ENCODE peak calls at places on chromosome 4, in seven cellular contexts. W, E, B, U, P, S and K are unnamed samples.

GRCh38 chr4:12635629-12636028 is 848.5 kb downstream of the RAB28 start:
- DNase-seq in P (no peak), B (no peak), S (no peak), W (no peak), U (no peak), E (no peak), K (no peak)

GRCh38 chr4:111959202-111959601 is 186.1 kb upstream of the FAM241A start:
- DNase-seq in E (no peak), S (no peak), W (peak; percentile 25), P (no peak), B (no peak), U (peak; percentile 9), K (no peak)

GRCh38 chr4:111717916-111718315 is 427.3 kb upstream of the FAM241A start:
- DNase-seq in U (no peak), P (peak; percentile 7), S (no peak), B (peak; percentile 55), E (no peak), W (no peak), K (no peak)

GRCh38 chr4:87543835-87544461 is 14.8 kb upstream of the SPARCL1 start:
- DNase-seq in P (no peak), W (peak; percentile 78), S (no peak), B (peak; percentile 75), U (peak; percentile 11), E (no peak), K (peak; percentile 49)

GRCh38 chr4:95106408-95106928 is 348.7 kb downstream of the BMPR1B start:
- DNase-seq in E (no peak), U (no peak), W (no peak), P (no peak), B (no peak), S (no peak), K (no peak)

GRCh38 chr4:82746705-82747567 is 51.7 kb downstream of the SCD5 start:
- DNase-seq in B (no peak), S (no peak), E (no peak), U (no peak), W (no peak), P (no peak), K (no peak)

GRCh38 chr4:173119818-173120217 is 48.8 kb upstream of the GALNT7 start:
- DNase-seq in U (no peak), B (peak; percentile 5), P (no peak), E (no peak), W (no peak), S (no peak), K (no peak)

GRCh38 chr4:101584306-101584705 is 206.2 kb upstream of the BANK1 start:
- DNase-seq in E (no peak), P (no peak), S (no peak), B (no peak), W (no peak), U (no peak), K (no peak)

GRCh38 chr4:575281-576141 is 584 bp downstream of the TMEM271 start:
- DNase-seq in P (no peak), U (no peak), B (peak; percentile 89), S (no peak), W (no peak), E (peak; percentile 79), K (no peak)

GRCh38 chr4:3479358-3480101 is 16.4 kb downstream of the DOK7 start:
- DNase-seq in U (no peak), E (no peak), W (no peak), P (no peak), B (no peak), S (no peak), K (no peak)

GRCh38 chr4:169068423-169068822 is 58.4 kb upstream of the CBR4 start:
- DNase-seq in P (no peak), E (peak; percentile 19), S (no peak), W (no peak), B (no peak), U (no peak), K (no peak)

GRCh38 chr4:30454504-30454903 is 265.7 kb upstream of the PCDH7 start:
- DNase-seq in W (no peak), E (no peak), S (no peak), P (no peak), U (no peak), B (no peak), K (no peak)

GRCh38 chr4:153453455-153453854 is 12.7 kb upstream of the TMEM131L start:
- DNase-seq in S (no peak), P (no peak), U (no peak), E (no peak), B (no peak), W (no peak), K (no peak)

GRCh38 chr4:6032249-6033244 is 14.3 kb upstream of the C4orf50 start:
- DNase-seq in E (no peak), B (peak; percentile 66), W (no peak), P (no peak), U (no peak), S (no peak), K (no peak)

GRCh38 chr4:62517721-62518120 is 1317.6 kb downstream of the ADGRL3 start:
- DNase-seq in W (no peak), U (no peak), S (no peak), E (no peak), B (peak; percentile 65), P (no peak), K (no peak)

GRCh38 chr4:84920591-84920990 is 45.9 kb downstream of the WDFY3 start:
- DNase-seq in E (no peak), S (no peak), U (no peak), P (no peak), B (no peak), W (no peak), K (no peak)

GRCh38 chr4:8664031-8664805 is 71.7 kb downstream of the CPZ start:
- DNase-seq in U (no peak), P (no peak), S (no peak), E (no peak), W (no peak), B (no peak), K (no peak)

GRCh38 chr4:23717528-23718248 is 172.2 kb downstream of the PPARGC1A start:
- DNase-seq in B (peak; percentile 53), W (peak; percentile 40), U (peak; percentile 7), E (peak; percentile 12), S (no peak), P (peak; percentile 10), K (no peak)